ENCODE peak calls at places on chromosomes 12 and 14, in four cellular contexts. K, F, O and M are unnamed samples.

GRCh38 chr12:106249411-106250135 is 1.8 kb upstream of the CKAP4 start:
- DNase-seq in O (no peak), F (no peak), K (no peak), M (no peak)

GRCh38 chr12:52570511-52570910 is 3.1 kb downstream of the KRT74 start:
- DNase-seq in K (no peak), O (no peak), F (no peak), M (no peak)

GRCh38 chr12:54032627-54033100 is at the start of gene HOXC5:
- DNase-seq in O (peak), K (peak), F (peak), M (peak)

GRCh38 chr14:73752297-73752992 is 38.3 kb upstream of the PNMA1 start:
- DNase-seq in F (no peak), K (peak), O (peak), M (no peak)

GRCh38 chr12:27732281-27732680 is 21.6 kb downstream of the MRPS35 start:
- DNase-seq in O (no peak), F (no peak), K (no peak), M (no peak)

GRCh38 chr14:57209561-57209960 is 59.1 kb downstream of the EXOC5 start:
- DNase-seq in O (no peak), K (no peak), F (no peak), M (peak)

GRCh38 chr12:54689984-54690383 is 41.8 kb upstream of the DCD start:
- DNase-seq in F (no peak), K (no peak), O (no peak), M (no peak)

GRCh38 chr14:71387753-71388152 is 480.5 kb downstream of the PCNX1 start:
- DNase-seq in F (no peak), O (no peak), K (no peak), M (no peak)

GRCh38 chr12:42468341-42468821 is 121.2 kb downstream of the PRICKLE1 start:
- DNase-seq in O (no peak), F (no peak), K (no peak), M (no peak)

GRCh38 chr12:93237235-93237915 is 140.3 kb upstream of the NUDT4 start:
- DNase-seq in K (peak), F (no peak), O (no peak), M (no peak)

GRCh38 chr12:130574402-130574801 is 141.7 kb downstream of the RIMBP2 start:
- DNase-seq in K (no peak), F (no peak), O (no peak), M (no peak)

GRCh38 chr12:125114365-125115141 is 49.3 kb downstream of the AACS start:
- DNase-seq in K (no peak), F (no peak), O (no peak), M (no peak)

GRCh38 chr12:68746572-68747180 is 700 bp downstream of the SLC35E3 start:
- DNase-seq in F (peak), K (no peak), O (peak), M (no peak)

GRCh38 chr14:102221026-102221425 is 81.3 kb downstream of the WDR20 start:
- DNase-seq in K (no peak), F (no peak), O (no peak), M (no peak)

GRCh38 chr12:128767518-128767917 is 56.2 kb downstream of the SLC15A4 start:
- DNase-seq in K (no peak), F (no peak), O (no peak), M (no peak)

GRCh38 chr12:28014196-28014595 is 41.7 kb upstream of the PTHLH start:
- DNase-seq in F (no peak), O (no peak), K (no peak), M (no peak)

GRCh38 chr12:77007476-77007875 is 57.9 kb downstream of the E2F7 start:
- DNase-seq in O (no peak), K (no peak), F (no peak), M (no peak)

GRCh38 chr14:105602799-105603763 is 76.7 kb downstream of the TMEM121 start:
- DNase-seq in O (no peak), F (no peak), K (no peak), M (no peak)

GRCh38 chr12:121053706-121054105 is 14.7 kb upstream of the OASL start:
- DNase-seq in F (no peak), O (peak), K (no peak), M (no peak)

GRCh38 chr14:99728231-99728920 is 44.3 kb downstream of the CYP46A1 start:
- DNase-seq in F (no peak), K (no peak), O (no peak), M (no peak)

GRCh38 chr12:82688035-82688501 is 1.4 kb downstream of the TMTC2 start:
- DNase-seq in F (no peak), K (no peak), O (no peak), M (no peak)

GRCh38 chr12:47843226-47843980 is 23.7 kb upstream of the HDAC7 start:
- DNase-seq in O (no peak), K (no peak), F (no peak), M (no peak)

GRCh38 chr14:104800600-104801283 is at the start of gene ZBTB42:
- DNase-seq in O (peak), F (no peak), K (no peak), M (no peak)

GRCh38 chr14:22476005-22476751 is 112.8 kb downstream of the DAD1 start:
- DNase-seq in O (no peak), F (no peak), K (no peak), M (no peak)

GRCh38 chr12:52147367-52147972 is 44.3 kb downstream of the KRT80 start:
- DNase-seq in K (peak), F (peak), O (no peak), M (no peak)

GRCh38 chr12:131378176-131378842 is 332.6 kb upstream of the SFSWAP start:
- DNase-seq in F (no peak), K (no peak), O (peak), M (no peak)

GRCh38 chr12:2003676-2004112 is 563 bp downstream of the DCP1B start:
- DNase-seq in F (no peak), O (no peak), K (no peak), M (no peak)

GRCh38 chr12:116247377-116247776 is 30.1 kb downstream of the MED13L start:
- DNase-seq in F (no peak), K (no peak), O (no peak), M (no peak)

GRCh38 chr12:27177716-27178115 is 66.4 kb upstream of the STK38L start:
- DNase-seq in K (no peak), F (no peak), O (no peak), M (no peak)

GRCh38 chr12:12704593-12705230 is 8.7 kb upstream of the GPR19 start:
- DNase-seq in O (no peak), K (peak), F (no peak), M (no peak)
- H3K27ac ChIP-seq in O (no peak), K (no peak), F (peak), M (no peak)

DNA sequence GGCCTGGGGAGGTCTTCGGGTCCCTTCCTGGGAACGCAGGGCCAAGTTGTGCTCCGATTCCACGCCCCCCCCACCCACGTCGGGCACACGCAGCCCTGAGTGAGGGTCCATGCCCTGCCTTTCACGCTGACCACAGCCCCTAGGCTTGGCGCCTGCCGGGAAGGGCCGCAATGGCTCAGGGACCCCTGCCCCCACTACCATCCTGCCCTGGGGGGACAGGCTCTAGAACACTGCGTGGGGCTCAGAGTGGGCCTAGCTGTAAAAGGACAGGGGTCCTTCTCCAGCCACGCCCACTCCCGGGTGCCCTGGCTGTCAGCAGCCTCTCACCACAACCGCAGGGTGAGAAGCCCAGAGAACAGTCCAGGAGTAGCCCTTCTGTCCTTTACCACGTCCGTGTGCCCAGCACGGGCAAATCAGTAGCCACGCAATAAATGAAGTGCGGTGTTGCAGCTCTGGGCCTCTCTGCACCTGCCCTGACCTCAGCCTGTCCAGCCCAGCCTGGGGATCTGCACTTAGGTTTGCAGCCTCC is 9.4 kb upstream of the GPR68 start:
- DNase-seq in K (no peak), F (no peak), O (no peak), M (no peak)
- H3K27ac ChIP-seq in K (peak), F (no peak), O (no peak), M (no peak)

DNA sequence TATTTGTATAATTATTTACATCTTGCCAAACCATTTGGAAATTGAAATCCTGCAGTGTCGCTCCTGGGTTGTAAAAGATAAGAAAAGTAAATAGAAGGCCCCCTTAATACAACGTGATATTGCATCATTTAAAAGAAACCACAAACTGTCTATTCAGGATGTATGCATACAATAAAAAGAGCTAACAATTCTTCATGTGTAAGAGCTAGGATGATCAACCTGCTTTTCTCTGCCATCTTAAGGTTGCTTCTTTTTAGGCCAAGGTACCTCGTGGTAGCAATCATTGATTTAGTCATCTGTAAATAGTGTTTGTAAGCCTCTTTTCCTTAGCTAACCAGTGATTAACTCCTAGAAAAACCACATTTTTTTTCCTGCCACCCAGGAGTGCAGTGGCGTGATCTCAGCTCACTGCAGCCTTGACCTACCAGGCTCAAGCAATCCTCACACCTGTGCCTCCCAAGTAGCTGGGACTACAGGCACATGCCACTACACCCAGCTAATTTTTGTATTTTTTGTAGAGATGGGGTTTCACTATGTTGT is 3.3 kb upstream of the USP44 start:
- DNase-seq in F (no peak), O (no peak), K (no peak), M (no peak)
- H3K27ac ChIP-seq in F (no peak), O (no peak), K (no peak), M (no peak)

DNA sequence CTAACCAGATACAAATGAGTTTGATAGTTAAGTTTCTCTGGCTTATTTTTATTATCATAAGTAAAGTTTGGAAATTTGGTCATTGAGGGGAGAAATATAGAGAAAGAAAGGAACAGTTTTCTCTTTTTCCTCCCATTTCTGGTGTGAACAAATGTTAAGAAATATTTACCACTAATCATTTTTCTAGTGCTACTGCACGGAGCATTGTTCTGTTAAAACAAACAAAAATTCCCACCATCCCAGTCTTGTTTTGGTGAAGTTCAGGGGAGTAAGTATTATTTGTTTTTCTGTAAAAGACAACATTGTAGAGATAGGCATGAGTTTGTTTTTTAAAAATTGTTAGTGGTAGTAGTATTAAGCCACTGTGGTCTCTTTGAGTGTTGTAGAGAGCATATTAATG is 135.3 kb downstream of the FGD4 start:
- DNase-seq in F (no peak), K (no peak), O (no peak), M (no peak)
- H3K27ac ChIP-seq in F (no peak), K (peak), O (no peak), M (peak)

DNA sequence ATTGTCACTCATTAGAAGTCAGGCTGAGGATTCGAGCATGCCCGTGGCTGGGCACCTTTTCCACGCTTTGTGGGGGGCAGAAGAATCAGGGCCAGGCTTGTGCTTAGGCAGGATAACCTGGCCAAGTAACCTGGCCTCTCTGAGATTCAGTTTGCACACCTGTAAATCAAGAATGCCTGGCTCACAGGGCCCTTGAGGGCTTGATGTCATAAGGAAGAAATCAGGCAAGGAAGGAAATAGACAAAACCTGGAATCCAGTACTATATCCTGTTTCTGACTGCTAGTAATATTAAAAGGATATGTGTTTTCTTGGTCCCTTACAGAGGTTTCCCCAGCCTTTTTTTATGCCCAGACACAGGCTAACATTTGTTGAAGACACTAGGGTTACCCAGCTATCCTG is 91.9 kb downstream of the SAMD4A start:
- DNase-seq in O (no peak), F (no peak), K (no peak), M (no peak)
- H3K27ac ChIP-seq in O (no peak), F (no peak), K (no peak), M (no peak)